ENCODE peak calls at places on chromosomes 5 and 9, in four cellular contexts. G is A673; L is stimulated activated CD4-positive, alpha-beta T cell treated with anti-CD3 and anti-CD28 coated beads, TNF-alpha, amount 100 ng/mL, for 4 hours; E is WTC11. H is an unnamed sample.

GRCh38 chr5:160311491-160312138 is 749 bp downstream of the CCNJL start:
- DNase-seq in E (peak; percentile 14), L (no peak), G (no peak), H (no peak)

GRCh38 chr5:122715095-122715494 is 59.8 kb upstream of the SNX2 start:
- DNase-seq in L (no peak), E (no peak), G (peak; percentile 19), H (no peak)

GRCh38 chr5:76927961-76928360 is 24.9 kb upstream of the CRHBP start:
- DNase-seq in E (no peak), L (no peak), G (no peak), H (no peak)

GRCh38 chr5:75584641-75585040 is 26.6 kb upstream of the ANKDD1B start:
- DNase-seq in L (no peak), G (no peak), E (no peak), H (no peak)

GRCh38 chr5:10724799-10725507 is 36.1 kb downstream of the DAP start:
- DNase-seq in L (no peak), E (peak; percentile 24), G (peak; percentile 20), H (no peak)

GRCh38 chr9:104027295-104027694 is 66.8 kb upstream of the SMC2 start:
- DNase-seq in G (no peak), E (no peak), L (no peak), H (no peak)

GRCh38 chr9:3848445-3849114 is 322.8 kb upstream of the RFX3 start:
- DNase-seq in L (no peak), G (peak; percentile 49), E (peak; percentile 68), H (no peak)

GRCh38 chr9:21830589-21830988 is 28.2 kb downstream of the MTAP start:
- DNase-seq in E (no peak), G (peak; percentile 5), L (no peak), H (no peak)

GRCh38 chr5:141524604-141525597 is 36.0 kb downstream of the PCDHGC5 start:
- DNase-seq in E (peak; percentile 93), G (peak; percentile 99), L (peak; percentile 14), H (peak; percentile 28)

GRCh38 chr5:105817906-105818305 is 1852.8 kb downstream of the EFNA5 start:
- DNase-seq in G (no peak), L (no peak), E (no peak), H (no peak)

GRCh38 chr9:1619915-1620705 is 395.0 kb upstream of the SMARCA2 start:
- DNase-seq in L (no peak), G (peak; percentile 28), E (no peak), H (no peak)

GRCh38 chr9:42852133-42852532 is 668.7 kb downstream of the SPATA31A6 start:
- DNase-seq in L (no peak), E (peak; percentile 90), G (peak; percentile 35), H (no peak)